ENCODE peak calls at places on chromosomes 13 and 19, in seven cellular contexts. X is GM12878, U is K562, E is heart left ventricle, D is HepG2, S is HCT116, M is right lobe of liver. L is an unnamed sample. For H3K9me3, the result is how much of the 10 kb centered on the place peaks cover.

GRCh38 chr13:62129000-62129551 is 713.4 kb upstream of the PCDH20 start:
- ATAC-seq in M (no peak), U (no peak), D (no peak), S (no peak), X (no peak), E (no peak), L (no peak)

GRCh38 chr19:49415102-49415809 is 8.0 kb downstream of the PTH2 start:
- ATAC-seq in D (no peak), E (no peak), M (no peak), X (peak), U (peak), S (no peak), L (no peak)

GRCh38 chr13:23758783-23759527 is 130.2 kb downstream of the MIPEP start:
- ATAC-seq in D (no peak), E (peak), S (no peak), X (no peak), U (no peak), M (no peak), L (no peak)

GRCh38 chr13:29791508-29791907 is 58.9 kb downstream of the UBL3 start:
- ATAC-seq in X (peak), M (no peak), U (no peak), S (no peak), E (no peak), D (no peak), L (no peak)

GRCh38 chr19:4699826-4700572 is 23.6 kb downstream of the DPP9 start:
- ATAC-seq in M (no peak), D (no peak), U (no peak), E (no peak), X (no peak), S (no peak), L (no peak)

GRCh38 chr13:29722415-29722814 is 126.9 kb upstream of the SLC7A1 start:
- ATAC-seq in S (no peak), U (no peak), D (no peak), M (no peak), E (no peak), X (peak), L (no peak)

GRCh38 chr13:113856716-113857065 is 7.2 kb downstream of the GAS6 start:
- ATAC-seq in M (peak), X (no peak), S (no peak), U (no peak), E (peak), D (peak), L (peak)

GRCh38 chr13:45325806-45326205 is 15.2 kb downstream of the TPT1 start:
- ATAC-seq in M (peak), E (peak), U (no peak), S (peak), D (peak), X (no peak), L (peak)

GRCh38 chr13:94196426-94196825 is 283.1 kb downstream of the DCT start:
- ATAC-seq in M (no peak), D (no peak), U (no peak), E (no peak), S (no peak), X (no peak), L (no peak)
- H3K27ac ChIP-seq in M (no peak), D (no peak), U (no peak), E (no peak), S (no peak), X (no peak), L (no peak)

GRCh38 chr19:57473646-57474045 is 3.7 kb downstream of the ZNF772 start:
- ATAC-seq in D (no peak), E (no peak), S (no peak), M (no peak), U (no peak), X (no peak), L (no peak)

DNA sequence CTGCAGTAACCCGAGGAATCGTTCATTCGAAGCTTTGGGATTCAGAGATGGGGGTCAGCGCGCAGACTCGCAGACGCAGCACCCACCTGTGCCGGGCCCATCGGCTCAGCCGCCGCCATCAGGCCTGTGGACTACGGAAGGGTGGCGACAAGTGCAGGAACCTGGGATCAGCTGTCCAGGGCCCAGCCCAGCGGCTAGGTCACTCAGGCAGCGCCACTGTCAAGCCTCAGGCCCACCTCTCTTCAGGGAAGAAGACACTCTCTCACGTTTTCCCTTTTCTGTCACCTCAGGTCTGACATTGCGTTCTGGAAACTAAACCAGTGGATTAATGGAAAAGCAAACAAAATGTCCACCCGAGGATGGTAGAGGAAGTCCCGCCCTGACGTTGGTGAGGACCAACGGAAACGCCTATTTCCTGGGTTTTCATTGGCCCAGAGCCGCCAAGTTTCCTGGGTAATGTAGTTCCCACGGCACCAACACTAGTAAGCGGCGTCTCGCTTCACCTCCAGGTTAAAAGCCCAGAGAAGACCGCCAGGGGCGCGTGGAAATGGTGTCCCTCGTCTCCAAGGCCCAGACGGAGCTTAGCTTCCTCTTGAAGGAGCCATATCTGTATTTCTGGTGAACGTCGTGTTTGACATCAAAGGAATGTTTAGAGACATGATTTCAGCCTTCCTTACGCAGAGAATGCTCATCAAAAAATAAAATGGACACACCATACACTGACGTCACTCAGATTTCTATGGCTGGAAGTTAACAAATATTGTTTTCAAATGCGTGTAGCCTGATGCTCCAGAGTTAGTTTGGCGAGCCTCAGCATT is at the start of gene ZNF772:
- ATAC-seq in M (peak), D (peak), U (peak), S (peak), X (peak), E (peak), L (peak)
- H3K9me3 ChIP-seq in M (under half), D (under half), U (under half), S (under half), X (half or more), E (half or more), L (under half)

GRCh38 chr19:40751065-40751923 is at the start of gene SNRPA:
- ATAC-seq in U (peak), X (peak), S (peak), M (peak), D (peak), E (peak), L (peak)
- TF ChIP-seq POLR2A in U (peak), X (peak), S (peak), M (peak), D (peak), E (peak), L (peak)

GRCh38 chr13:53138369-53139036 is 109.9 kb downstream of the OLFM4 start:
- ATAC-seq in X (no peak), D (no peak), E (peak), U (no peak), M (no peak), S (no peak), L (peak)
- H3K27ac ChIP-seq in X (no peak), D (no peak), E (no peak), U (no peak), M (no peak), S (no peak), L (peak)

DNA sequence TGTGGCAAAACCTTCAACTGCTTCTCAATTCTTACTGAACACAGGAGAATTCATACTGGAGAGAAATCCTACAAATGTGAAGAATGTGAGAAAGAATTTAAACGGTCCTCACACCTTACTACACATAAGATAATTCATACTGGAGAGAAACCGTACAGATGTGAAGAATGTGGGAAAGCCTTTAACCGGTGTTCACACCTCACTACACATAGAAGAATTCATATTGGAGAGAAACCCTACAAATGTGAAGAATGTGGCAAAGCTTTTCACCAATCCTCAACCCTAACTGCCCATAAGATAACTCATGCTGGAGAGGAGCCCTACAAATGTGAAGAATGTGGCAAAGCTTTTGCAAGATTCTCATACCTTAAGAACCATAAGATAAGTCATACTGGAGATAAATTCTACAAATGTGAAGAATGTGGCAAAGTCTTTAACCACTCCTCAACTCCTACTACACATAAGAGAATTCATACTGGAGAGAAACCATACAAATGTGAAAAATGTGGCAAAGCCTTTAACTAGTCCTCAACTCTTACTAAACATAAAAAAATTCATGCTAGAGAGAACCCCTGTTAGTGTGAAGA is 111.7 kb downstream of the ZNF100 start:
- ATAC-seq in E (no peak), D (no peak), U (no peak), X (no peak), S (no peak), M (no peak), L (no peak)
- H3K9me3 ChIP-seq in E (under half), D (half or more), U (under half), X (under half), S (under half), M (under half), L (under half)

DNA sequence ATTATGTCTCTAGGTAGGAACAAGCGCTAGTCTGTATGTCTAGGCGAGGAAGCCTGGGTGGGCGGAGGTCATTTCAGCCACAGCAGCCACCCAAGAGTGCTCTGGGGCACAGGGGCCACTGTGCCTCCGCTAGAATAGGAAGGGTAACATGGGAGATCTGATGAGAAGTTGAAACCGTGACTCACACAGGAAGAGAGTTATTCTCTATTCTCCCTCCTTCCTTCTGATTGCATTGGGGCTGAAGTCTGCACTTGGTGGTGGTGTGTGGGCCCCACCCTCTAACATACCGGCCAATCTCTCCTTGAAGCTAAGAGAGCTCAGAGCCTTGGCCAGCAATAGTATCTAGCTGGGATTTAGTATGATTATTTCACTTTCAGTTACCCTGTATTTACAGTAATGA is 20.3 kb upstream of the GGACT start:
- ATAC-seq in D (no peak), S (peak), E (peak), M (peak), X (peak), U (peak), L (no peak)
- TF ChIP-seq POLR2A in D (no peak), S (no peak), E (no peak), M (no peak), X (peak), U (peak), L (no peak)

DNA sequence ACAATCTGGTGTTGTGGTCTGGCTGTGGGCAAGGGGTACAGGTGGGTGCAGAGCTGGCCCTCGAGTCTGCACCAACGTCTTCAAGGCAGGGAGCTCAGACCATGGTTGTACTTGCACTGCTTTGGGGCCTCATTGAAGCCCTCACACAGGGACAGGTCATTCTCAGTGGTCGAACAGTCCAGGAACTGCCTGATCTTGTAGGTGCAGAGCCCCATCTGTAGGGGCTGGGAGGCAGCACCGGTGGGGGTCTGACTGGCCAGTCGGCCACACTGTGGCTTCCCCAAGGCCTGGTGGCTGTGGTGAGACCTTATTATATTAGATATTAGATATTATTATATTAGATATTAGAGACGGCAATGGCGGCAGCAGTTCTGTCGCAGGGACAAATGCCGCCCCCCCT is 14.0 kb downstream of the S1PR2 start:
- ATAC-seq in D (peak), X (no peak), U (peak), S (no peak), M (no peak), E (no peak), L (no peak)
- H3K27ac ChIP-seq in D (no peak), X (no peak), U (no peak), S (no peak), M (no peak), E (no peak), L (no peak)

GRCh38 chr19:44258835-44259413 is 762 bp upstream of the ZNF233 start:
- ATAC-seq in D (no peak), E (no peak), U (no peak), X (no peak), S (no peak), M (no peak), L (no peak)

GRCh38 chr19:44260343-44260681 is 626 bp downstream of the ZNF233 start:
- ATAC-seq in D (peak), E (peak), X (peak), M (no peak), U (no peak), S (no peak), L (no peak)

GRCh38 chr19:44260695-44261446 is 1.2 kb downstream of the ZNF233 start:
- ATAC-seq in M (no peak), E (no peak), D (peak), X (no peak), U (no peak), S (no peak), L (no peak)

GRCh38 chr19:44255705-44256411 is 3.8 kb upstream of the ZNF233 start:
- ATAC-seq in S (no peak), X (no peak), D (no peak), E (no peak), M (no peak), U (no peak), L (no peak)

DNA sequence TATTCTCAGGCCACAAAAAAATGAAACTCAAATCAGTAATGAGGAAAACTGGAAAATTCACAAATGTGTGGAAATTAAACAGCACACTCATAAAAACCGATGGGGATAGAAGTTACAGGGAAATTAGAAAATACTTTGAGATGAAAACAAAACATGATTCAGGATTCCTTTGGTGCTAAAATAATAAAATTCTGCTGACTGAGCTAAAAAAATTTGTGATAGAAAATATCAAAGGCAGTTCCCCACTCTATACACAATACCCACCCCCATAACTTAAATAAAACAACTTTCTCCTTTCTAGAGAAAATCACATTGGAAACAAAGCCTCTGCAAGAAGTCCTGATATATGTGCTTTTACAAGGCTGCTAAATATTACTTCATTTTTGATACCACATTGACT is 1.5 kb upstream of the ZNF233 start:
- ATAC-seq in E (no peak), X (no peak), M (no peak), U (no peak), S (no peak), D (no peak), L (no peak)
- H3K9me3 ChIP-seq in E (half or more), X (under half), M (under half), U (under half), S (under half), D (under half), L (under half)

DNA sequence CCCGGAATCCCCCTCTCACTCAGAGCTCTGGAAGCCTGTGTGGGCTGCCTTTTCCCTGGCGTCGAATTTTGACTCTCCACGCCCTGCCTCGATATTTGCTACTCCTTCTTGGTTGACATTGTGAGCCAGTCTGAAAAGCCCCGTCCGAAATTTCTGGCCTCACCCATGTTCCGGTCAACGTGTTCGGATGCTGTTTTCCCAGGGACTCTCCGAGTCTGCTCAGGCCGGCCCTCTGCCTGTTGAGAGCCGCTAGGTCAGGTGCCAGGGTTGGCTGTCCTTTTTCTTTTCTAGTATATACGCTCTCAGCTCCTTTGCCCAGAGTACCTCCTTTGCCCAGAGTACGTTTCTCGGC is 6.8 kb upstream of the DGKH start:
- ATAC-seq in E (peak), S (peak), X (peak), D (peak), U (peak), M (peak), L (peak)
- TF ChIP-seq POLR2A in E (no peak), S (no peak), X (no peak), D (no peak), U (no peak), M (no peak), L (no peak)

GRCh38 chr13:80458546-80458945 is 117.6 kb upstream of the SPRY2 start:
- ATAC-seq in E (peak), S (no peak), D (no peak), X (no peak), M (no peak), U (no peak), L (no peak)

GRCh38 chr13:80452279-80452678 is 111.4 kb upstream of the SPRY2 start:
- ATAC-seq in D (no peak), X (peak), E (no peak), U (no peak), M (no peak), S (no peak), L (no peak)

GRCh38 chr13:80448725-80449124 is 107.8 kb upstream of the SPRY2 start:
- ATAC-seq in S (no peak), X (peak), M (no peak), E (peak), U (no peak), D (no peak), L (no peak)

DNA sequence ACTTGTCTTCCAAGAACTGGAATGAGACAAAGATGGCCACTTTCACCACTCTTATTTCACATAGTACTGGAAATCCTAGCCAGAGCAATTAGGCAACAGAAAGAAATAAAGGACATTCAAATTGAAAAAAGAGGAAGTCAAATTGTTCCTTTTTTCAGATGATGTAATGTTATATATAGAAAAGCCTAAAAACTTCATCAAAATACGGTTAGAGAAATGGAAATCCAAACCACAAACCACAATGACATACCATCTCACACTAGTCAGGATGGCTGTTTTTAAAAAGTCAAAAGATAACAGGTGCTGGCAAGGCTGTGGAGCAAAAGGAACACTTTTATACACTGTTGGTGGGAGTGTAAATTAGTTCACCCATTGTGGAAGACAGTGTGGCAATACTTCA is 113.3 kb upstream of the SPRY2 start:
- ATAC-seq in M (no peak), D (no peak), U (no peak), X (peak), S (no peak), E (no peak), L (no peak)
- H3K27ac ChIP-seq in M (no peak), D (no peak), U (no peak), X (no peak), S (no peak), E (no peak), L (no peak)

L was measured in gastroesophageal sphincter.